ENCODE peak calls at places on chromosomes 12 and 14, in four cellular contexts. D is mucosa of descending colon; Z is CD8-positive, alpha-beta T cell; B is HL-60. L is an unnamed sample.

GRCh38 chr12:94644141-94644575 is 6.2 kb downstream of the TMCC3 start:
- DNase-seq in D (no peak), Z (peak), B (no peak), L (peak)

GRCh38 chr12:39627914-39628313 is 8.3 kb upstream of the ABCD2 start:
- DNase-seq in D (no peak), Z (no peak), B (no peak), L (no peak)

GRCh38 chr14:50475460-50475859 is 56.9 kb downstream of the MAP4K5 start:
- DNase-seq in D (no peak), Z (no peak), B (no peak), L (peak)

GRCh38 chr12:10701226-10701681 is 21.9 kb downstream of the YBX3 start:
- DNase-seq in D (no peak), Z (peak), B (no peak), L (no peak)

GRCh38 chr14:92633274-92633616 is 115.2 kb downstream of the LGMN start:
- DNase-seq in D (no peak), Z (no peak), B (no peak), L (no peak)

GRCh38 chr14:54671537-54671936 is 104.6 kb downstream of the SAMD4A start:
- DNase-seq in D (no peak), Z (no peak), B (no peak), L (no peak)

GRCh38 chr14:102344485-102344884 is 18.2 kb downstream of the CINP start:
- DNase-seq in D (no peak), Z (no peak), B (no peak), L (no peak)

GRCh38 chr14:105582639-105583038 is 56.3 kb downstream of the TMEM121 start:
- DNase-seq in D (no peak), Z (no peak), B (no peak), L (no peak)

GRCh38 chr12:32312049-32312670 is 87.2 kb upstream of the FGD4 start:
- DNase-seq in D (peak), Z (no peak), B (no peak), L (peak)

GRCh38 chr12:126772171-126772864 is 1494.7 kb upstream of the TMEM132C start:
- DNase-seq in D (peak), Z (peak), B (no peak), L (peak)

DNA sequence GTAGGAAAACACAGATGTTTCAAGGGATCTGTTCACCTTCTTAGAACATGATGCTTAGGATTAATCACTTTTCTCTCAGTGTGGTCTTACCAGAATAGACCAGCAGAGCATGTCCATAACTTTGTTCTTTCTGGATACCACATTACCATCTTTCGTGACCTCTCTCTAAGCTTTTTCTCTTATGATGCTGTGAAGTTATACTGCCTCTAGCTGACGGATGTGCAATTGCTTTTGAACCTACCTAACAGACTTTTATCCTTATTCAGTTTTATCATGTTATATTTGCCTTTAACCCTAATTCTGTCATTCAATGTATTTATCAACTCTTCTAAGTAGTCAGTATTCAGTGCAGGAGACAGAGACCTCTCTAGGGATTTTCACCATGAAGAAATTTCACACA is 246.7 kb downstream of the DACT1 start:
- DNase-seq in D (no peak), Z (no peak), B (no peak), L (peak)
- TF ChIP-seq CTCF in D (no peak), Z (no peak), B (peak), L (peak)

GRCh38 chr14:22846811-22847307 is 10.5 kb downstream of the MMP14 start:
- DNase-seq in D (no peak), Z (no peak), B (no peak), L (no peak)

GRCh38 chr14:22849212-22849819 is 12.9 kb downstream of the MMP14 start:
- DNase-seq in D (no peak), Z (no peak), B (no peak), L (no peak)

GRCh38 chr14:22848391-22849164 is 12.2 kb downstream of the MMP14 start:
- DNase-seq in D (peak), Z (no peak), B (no peak), L (no peak)

GRCh38 chr14:22845821-22846625 is 9.6 kb downstream of the MMP14 start:
- DNase-seq in D (no peak), Z (no peak), B (no peak), L (no peak)

DNA sequence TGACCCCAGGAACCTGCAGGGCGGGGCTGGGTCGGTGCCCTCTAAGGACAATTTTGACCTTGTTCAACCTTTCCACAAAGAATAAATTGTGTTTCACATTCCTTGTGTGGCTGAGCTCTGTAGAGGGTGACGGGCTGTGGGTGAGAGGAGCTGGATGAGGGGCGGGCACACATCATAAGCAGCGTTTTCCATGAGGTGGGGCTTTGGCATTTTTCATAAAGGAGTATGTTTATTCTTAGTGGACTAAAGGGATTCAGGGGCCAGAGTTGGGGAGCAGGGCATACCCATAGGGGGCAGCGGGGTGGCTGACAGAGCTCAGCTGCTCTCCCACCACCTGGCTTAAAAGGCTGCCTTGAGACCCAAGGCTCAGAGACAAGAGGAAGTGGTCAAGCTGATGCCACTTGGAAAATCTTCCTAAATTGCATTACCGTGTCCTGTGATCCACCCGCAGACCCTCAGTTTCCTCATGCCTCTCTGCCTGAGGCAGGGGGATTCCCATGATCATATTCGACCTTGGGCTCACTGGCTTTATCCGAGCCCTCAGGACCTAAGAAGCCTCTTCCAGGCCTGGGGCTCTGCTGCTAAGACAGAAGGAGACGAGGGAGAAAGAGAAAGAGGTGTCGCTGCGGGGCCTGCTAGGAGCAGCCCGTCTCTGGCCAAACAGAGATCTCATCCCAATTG is 11.4 kb downstream of the MMP14 start:
- DNase-seq in D (no peak), Z (no peak), B (no peak), L (no peak)
- TF ChIP-seq CTCF in D (no peak), Z (no peak), B (no peak), L (no peak)

DNA sequence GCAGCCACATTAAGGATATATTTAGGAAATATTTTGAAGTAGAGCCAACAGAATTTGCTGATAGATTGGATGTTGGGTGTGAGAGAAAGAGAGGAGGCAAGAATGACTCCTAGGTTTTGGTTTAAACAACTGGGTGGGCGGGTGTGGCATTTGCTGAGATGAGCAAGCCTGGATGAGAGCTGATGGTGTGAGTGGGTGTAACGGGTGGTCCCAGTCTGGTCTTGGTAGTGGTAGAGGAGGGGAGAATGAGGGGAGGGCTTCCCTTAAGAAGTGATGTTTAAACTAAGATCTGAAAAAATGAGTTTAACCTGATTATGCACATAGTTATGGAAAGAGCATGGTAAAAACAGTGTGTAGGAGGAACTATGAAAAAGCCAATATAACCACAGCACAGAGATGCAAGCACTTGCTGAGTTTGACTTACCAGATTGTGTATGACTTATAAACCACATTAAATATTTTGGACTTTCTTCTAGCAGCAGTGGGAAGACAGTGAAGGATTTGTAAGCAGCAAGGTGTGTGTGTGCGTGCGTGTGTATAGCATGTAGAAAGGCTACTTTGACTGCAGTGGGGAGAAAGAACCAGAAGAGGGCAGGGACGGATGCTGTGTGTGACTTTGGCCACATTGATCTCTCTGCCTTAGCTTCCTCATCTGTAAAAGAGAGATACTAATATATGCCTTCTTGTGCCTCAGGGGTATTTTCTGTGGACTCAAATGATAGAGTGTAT is 139.7 kb downstream of the PRIMA1 start:
- DNase-seq in D (peak), Z (no peak), B (peak), L (peak)
- TF ChIP-seq CTCF in D (no peak), Z (no peak), B (peak), L (peak)

DNA sequence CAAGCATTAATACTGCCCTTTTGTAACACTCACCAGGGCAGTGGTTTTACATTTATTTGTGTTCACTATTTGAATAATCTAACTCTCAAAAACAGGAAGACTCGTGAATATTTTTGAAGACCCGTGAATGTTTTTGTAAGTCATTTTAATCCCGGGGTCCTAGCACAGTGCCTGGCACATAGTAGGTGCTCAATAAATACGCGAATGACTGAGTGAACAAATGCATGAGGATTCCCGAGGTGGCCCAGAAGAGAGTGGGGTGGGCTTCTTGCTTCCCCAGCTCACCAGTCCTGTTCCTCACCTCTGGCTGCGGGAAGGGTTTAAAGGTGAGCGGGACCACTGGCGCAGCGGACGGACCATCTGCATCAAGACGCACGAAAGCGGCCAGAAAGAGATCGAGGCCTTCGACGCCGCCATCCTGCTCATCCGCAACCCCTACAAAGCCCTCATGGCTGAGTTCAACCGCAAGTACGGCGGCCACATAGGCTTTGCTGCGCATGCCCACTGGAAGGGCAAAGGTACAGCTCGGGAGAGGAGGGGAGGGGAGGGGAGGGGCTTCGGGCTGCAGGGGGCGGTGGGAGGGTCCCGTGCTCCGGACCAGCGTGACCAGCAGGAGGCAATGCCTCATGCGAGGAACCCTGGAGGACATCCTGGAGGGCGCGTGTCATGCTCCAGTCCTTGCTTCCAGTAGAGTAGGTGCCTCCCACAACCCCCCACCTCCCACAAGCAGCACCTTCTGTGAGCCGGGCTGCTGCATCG is 98.9 kb downstream of the CMKLR1 start:
- DNase-seq in D (no peak), Z (no peak), B (no peak), L (no peak)
- TF ChIP-seq CTCF in D (no peak), Z (no peak), B (no peak), L (no peak)

L was measured in PC-3.